ENCODE peak calls at places on chromosomes 11 and 22, in nine cellular contexts. H is mammary epithelial cell, N is fibroblast of lung, F is endothelial cell of umbilical vein, C is DND-41, S is PC-3, R is astrocyte, X is HCT116, I is GM23248. K is an unnamed sample.

GRCh38 chr22:19821523-19822300 is 33.0 kb downstream of the GNB1L start:
- DNase-seq in I (no peak), N (no peak), X (no peak), H (no peak), C (no peak), F (no peak), S (no peak), R (no peak), K (no peak)

GRCh38 chr11:62374801-62375200 is 37.6 kb downstream of the ASRGL1 start:
- DNase-seq in N (no peak), X (no peak), I (no peak), F (no peak), H (no peak), S (no peak), R (no peak), C (no peak), K (no peak)

GRCh38 chr11:437228-437870 is 4.5 kb downstream of the ANO9 start:
- DNase-seq in N (no peak), R (no peak), X (no peak), H (no peak), F (no peak), C (no peak), I (no peak), S (no peak), K (no peak)

GRCh38 chr11:71355266-71355665 is 92.9 kb downstream of the DHCR7 start:
- DNase-seq in N (peak), H (peak), C (no peak), X (no peak), I (peak), R (no peak), S (peak), F (no peak), K (no peak)

GRCh38 chr11:206516-207212 is 535 bp downstream of the BET1L start:
- DNase-seq in I (peak), S (no peak), H (peak), X (no peak), N (no peak), R (no peak), F (peak), C (peak), K (no peak)

GRCh38 chr11:65442952-65443351 is 20.4 kb downstream of the NEAT1 start:
- DNase-seq in S (peak), F (peak), N (peak), C (no peak), I (peak), R (peak), H (no peak), X (no peak), K (no peak)

GRCh38 chr22:47192106-47192650 is 429.7 kb downstream of the TBC1D22A start:
- DNase-seq in H (no peak), C (no peak), S (no peak), R (no peak), F (no peak), I (no peak), N (no peak), X (no peak), K (no peak)

GRCh38 chr11:250740-251299 is 14.0 kb downstream of the PSMD13 start:
- DNase-seq in H (peak), F (peak), X (no peak), S (peak), N (peak), R (no peak), C (peak), I (peak), K (peak)

GRCh38 chr11:110897035-110897434 is 184.8 kb upstream of the ARHGAP20 start:
- DNase-seq in X (no peak), C (no peak), I (peak), H (no peak), S (no peak), N (peak), F (peak), R (peak), K (no peak)

DNA sequence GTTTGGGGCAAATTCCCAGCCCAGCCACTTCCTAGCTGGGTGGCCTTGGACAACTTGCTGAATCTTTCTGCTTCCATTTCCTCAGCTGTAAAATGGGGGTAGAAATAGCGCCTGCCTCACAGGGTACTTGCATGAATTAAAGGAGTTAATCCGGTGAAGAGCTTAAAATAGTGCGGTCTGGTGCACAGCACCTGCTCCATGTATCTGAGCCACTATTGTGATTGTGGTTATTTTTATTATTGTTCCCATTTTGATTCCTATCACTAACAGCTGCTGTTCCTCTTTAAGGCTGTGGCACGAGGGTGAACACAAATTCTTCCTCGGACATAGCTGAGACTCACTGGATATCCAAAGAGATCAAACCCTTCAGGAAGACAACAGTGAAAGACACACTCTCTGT is 46.9 kb upstream of the TP53I11 start:
- DNase-seq in I (no peak), F (no peak), R (no peak), C (no peak), X (no peak), N (no peak), S (no peak), H (no peak), K (no peak)
- TF ChIP-seq EZH2 in I (no peak), F (no peak), R (no peak), C (no peak), X (no peak), N (no peak), S (no peak), H (no peak), K (no peak)

GRCh38 chr11:24859801-24860300 is 363.0 kb downstream of the LUZP2 start:
- DNase-seq in R (no peak), H (no peak), S (no peak), X (no peak), C (peak), I (no peak), F (no peak), N (no peak), K (no peak)

GRCh38 chr11:24866743-24867142 is 369.9 kb downstream of the LUZP2 start:
- DNase-seq in N (no peak), H (no peak), C (no peak), R (no peak), S (no peak), I (no peak), X (no peak), F (no peak), K (no peak)

GRCh38 chr11:24855951-24856350 is 359.1 kb downstream of the LUZP2 start:
- DNase-seq in S (peak), X (no peak), N (no peak), H (no peak), I (no peak), C (no peak), R (no peak), F (no peak), K (no peak)

GRCh38 chr11:24861440-24861839 is 364.6 kb downstream of the LUZP2 start:
- DNase-seq in N (no peak), R (no peak), F (no peak), C (no peak), H (no peak), I (no peak), X (no peak), S (no peak), K (no peak)
- H3K4me2 ChIP-seq in N (no peak), R (no peak), F (no peak), C (no peak), H (no peak), I (no peak), X (no peak), S (no peak), K (no peak)

DNA sequence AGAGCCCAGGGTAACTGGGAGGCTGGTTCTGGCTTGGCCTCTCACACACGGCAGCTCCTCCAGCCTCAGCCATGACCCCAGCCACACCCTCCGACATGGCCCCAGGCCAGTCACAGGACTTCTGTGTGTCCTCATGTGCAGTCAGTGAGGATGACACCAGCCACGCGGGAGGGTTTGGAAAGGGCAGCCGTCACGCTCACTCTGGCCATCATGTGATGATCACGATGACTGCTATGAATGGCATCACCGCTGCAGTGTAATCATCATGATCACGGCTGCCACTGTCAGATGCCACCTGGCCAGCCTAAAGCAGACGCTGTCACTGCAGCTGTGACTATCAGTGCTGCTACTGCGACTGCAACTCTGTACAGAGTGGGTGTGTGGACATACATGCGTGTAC is 640.9 kb downstream of the BRD1 start:
- DNase-seq in X (no peak), N (no peak), H (no peak), R (no peak), S (no peak), I (no peak), C (no peak), F (no peak), K (no peak)
- TF ChIP-seq EZH2 in X (no peak), N (no peak), H (no peak), R (no peak), S (no peak), I (no peak), C (no peak), F (no peak), K (no peak)

DNA sequence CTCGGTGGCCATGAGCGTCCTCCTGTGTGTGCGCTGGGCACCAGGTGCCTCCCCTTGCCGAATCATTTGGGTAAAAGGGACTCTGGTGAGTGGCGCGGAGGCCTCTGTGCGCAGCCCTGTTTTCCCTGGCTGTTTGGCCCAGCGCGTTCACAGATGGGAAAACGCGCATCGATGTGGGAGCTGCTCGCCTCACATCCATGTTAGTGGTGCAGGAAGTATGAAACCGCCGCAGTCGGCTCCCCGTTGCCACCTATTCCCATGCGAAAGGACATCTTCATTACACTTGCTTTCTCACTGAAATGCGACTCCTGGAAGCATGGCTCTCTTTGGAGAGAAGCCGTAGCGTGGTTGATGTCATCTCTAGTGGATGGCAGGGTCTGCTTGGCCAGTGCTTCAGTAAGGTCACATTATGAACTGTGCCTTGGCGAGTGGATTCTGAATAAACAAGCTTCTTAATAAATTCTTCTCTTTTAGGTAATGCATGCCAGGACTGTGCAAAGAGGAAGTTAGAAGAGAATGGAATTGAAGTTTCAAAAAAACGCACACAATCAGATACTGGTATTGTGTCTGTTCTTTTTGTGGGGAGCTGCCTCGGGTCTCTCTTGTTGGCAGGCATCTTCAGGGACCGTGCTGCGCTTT is 26.2 kb downstream of the FAM118A start:
- DNase-seq in F (peak), I (no peak), H (no peak), R (no peak), S (no peak), X (no peak), N (no peak), C (no peak), K (no peak)
- H3K4me2 ChIP-seq in F (peak), I (no peak), H (no peak), R (no peak), S (no peak), X (no peak), N (no peak), C (no peak), K (no peak)

GRCh38 chr22:49107961-49108530 is 719.6 kb downstream of the BRD1 start:
- DNase-seq in C (no peak), S (no peak), I (no peak), H (no peak), F (no peak), N (no peak), R (no peak), X (no peak), K (no peak)
- TF ChIP-seq EZH2 in C (no peak), S (no peak), I (no peak), H (no peak), F (no peak), N (no peak), R (no peak), X (no peak), K (no peak)

GRCh38 chr11:29707924-29708323 is 308.9 kb downstream of the KCNA4 start:
- DNase-seq in N (no peak), R (no peak), I (no peak), S (no peak), C (no peak), H (no peak), X (no peak), F (no peak), K (no peak)
- H3K4me2 ChIP-seq in N (no peak), R (no peak), I (no peak), S (no peak), C (no peak), H (no peak), X (no peak), F (no peak), K (no peak)

GRCh38 chr11:107858217-107859070 is at the start of gene SLC35F2:
- DNase-seq in S (peak), X (peak), C (no peak), R (peak), F (peak), H (peak), N (peak), I (peak), K (peak)

GRCh38 chr11:107856180-107856980 is 2.2 kb downstream of the SLC35F2 start:
- DNase-seq in X (peak), C (no peak), N (no peak), I (peak), S (no peak), F (no peak), H (no peak), R (no peak), K (no peak)

GRCh38 chr11:107856981-107857517 is 1.5 kb downstream of the SLC35F2 start:
- DNase-seq in F (no peak), H (no peak), R (no peak), X (peak), I (peak), S (peak), N (no peak), C (no peak), K (no peak)

GRCh38 chr11:107859459-107860239 is 1.1 kb upstream of the SLC35F2 start:
- DNase-seq in F (peak), S (peak), H (peak), N (no peak), I (peak), R (no peak), X (peak), C (no peak), K (peak)

GRCh38 chr11:107857550-107858216 is 904 bp downstream of the SLC35F2 start:
- DNase-seq in F (peak), X (no peak), C (no peak), H (peak), S (no peak), N (peak), R (no peak), I (peak), K (no peak)
- TF ChIP-seq EZH2 in F (no peak), X (no peak), C (no peak), H (no peak), S (no peak), N (no peak), R (no peak), I (no peak), K (no peak)

K was measured in PC-9.